ENCODE peak calls at places on chromosomes 16 and 17, in ten cellular contexts. T is osteoblast; L is endodermal cell; C is AG04450; U is transverse colon; X is thoracic aorta; N is CD4-positive, CD25-positive, alpha-beta regulatory T cell; P is CD8-positive, alpha-beta T cell; J is CD8-positive, alpha-beta memory T cell; V is pancreas. Z is an unnamed sample.

GRCh38 chr17:18257268-18257681 is 1.3 kb downstream of the FLII start:
- DNase-seq in N (peak; percentile 20), V (no peak), J (no peak), U (peak; percentile 27), C (no peak), X (no peak), P (no peak), L (peak; percentile 88), T (peak; percentile 93), Z (no peak)

GRCh38 chr16:22369221-22369811 is 5.1 kb downstream of the CDR2 start:
- DNase-seq in T (no peak), N (peak; percentile 73), C (peak; percentile 39), P (no peak), V (no peak), U (no peak), J (no peak), X (no peak), L (no peak), Z (no peak)

GRCh38 chr17:18937981-18938691 is 13.8 kb upstream of the SLC5A10 start:
- DNase-seq in C (no peak), L (no peak), N (no peak), T (no peak), J (no peak), V (no peak), U (no peak), X (no peak), P (no peak), Z (no peak)

GRCh38 chr17:42287305-42288077 is 807 bp upstream of the STAT5A start:
- DNase-seq in T (peak; percentile 95), P (peak; percentile 53), J (peak; percentile 18), V (no peak), N (peak; percentile 75), L (peak; percentile 55), C (no peak), U (peak; percentile 56), X (no peak), Z (peak; percentile 28)

GRCh38 chr16:2853531-2854073 is 4.4 kb downstream of the PRSS22 start:
- DNase-seq in J (no peak), P (no peak), N (no peak), V (no peak), T (peak; percentile 14), U (no peak), C (no peak), X (no peak), L (no peak), Z (no peak)

GRCh38 chr16:2056681-2057407 is 9.1 kb downstream of the TSC2 start:
- DNase-seq in U (no peak), X (no peak), J (no peak), P (no peak), V (peak; percentile 64), N (no peak), L (peak; percentile 74), C (no peak), T (no peak), Z (no peak)

GRCh38 chr16:29974291-29975133 is 844 bp downstream of the TAOK2 start:
- DNase-seq in T (peak; percentile 84), V (peak; percentile 71), J (peak; percentile 18), L (peak; percentile 64), C (no peak), X (no peak), U (peak; percentile 35), N (peak; percentile 46), P (no peak), Z (no peak)

GRCh38 chr16:85220125-85220839 is 108.0 kb upstream of the CIBAR2 start:
- DNase-seq in C (peak; percentile 77), V (peak; percentile 95), P (no peak), L (no peak), T (peak; percentile 95), J (no peak), U (peak; percentile 62), X (no peak), N (no peak), Z (no peak)

GRCh38 chr17:35774499-35774898 is 13.8 kb downstream of the C17orf50 start:
- DNase-seq in U (peak; percentile 76), T (peak; percentile 95), X (peak; percentile 50), L (peak; percentile 60), J (no peak), V (peak; percentile 64), P (no peak), C (no peak), N (no peak), Z (no peak)

GRCh38 chr17:5762191-5762590 is 177.9 kb upstream of the NLRP1 start:
- DNase-seq in U (no peak), N (no peak), J (no peak), X (no peak), T (no peak), P (no peak), L (no peak), V (no peak), C (no peak), Z (no peak)

GRCh38 chr17:4678448-4679026 is 25.4 kb downstream of the PELP1 start:
- DNase-seq in C (peak; percentile 56), X (no peak), P (no peak), T (peak; percentile 92), L (no peak), J (no peak), N (no peak), U (no peak), V (no peak), Z (no peak)

GRCh38 chr16:9334091-9334490 is 242.6 kb downstream of the HAPSTR1 start:
- DNase-seq in J (no peak), X (no peak), U (no peak), T (no peak), P (no peak), C (no peak), V (no peak), N (no peak), L (no peak), Z (no peak)

GRCh38 chr17:39677581-39678339 is 9.5 kb downstream of the PNMT start:
- DNase-seq in C (no peak), U (no peak), P (no peak), N (no peak), V (peak; percentile 59), L (no peak), J (no peak), T (peak; percentile 52), X (peak; percentile 83), Z (no peak)

GRCh38 chr17:17990282-17990681 is 17.6 kb downstream of the DRC3 start:
- DNase-seq in N (no peak), U (no peak), T (no peak), P (no peak), J (no peak), L (peak; percentile 52), C (no peak), X (no peak), V (no peak), Z (no peak)

GRCh38 chr17:82329683-82330321 is 3.8 kb downstream of the SECTM1 start:
- DNase-seq in C (no peak), T (peak; percentile 81), J (no peak), X (no peak), V (peak; percentile 67), N (no peak), P (no peak), L (no peak), U (no peak), Z (no peak)

GRCh38 chr17:82327757-82328140 is 5.8 kb downstream of the SECTM1 start:
- DNase-seq in X (no peak), T (peak; percentile 83), V (no peak), N (no peak), C (no peak), P (no peak), L (no peak), J (no peak), U (no peak), Z (no peak)

GRCh38 chr17:82328994-82329507 is 4.5 kb downstream of the SECTM1 start:
- DNase-seq in L (no peak), V (peak; percentile 58), N (no peak), X (no peak), J (no peak), P (no peak), U (no peak), T (peak; percentile 84), C (no peak), Z (no peak)

GRCh38 chr17:82327289-82327688 is 6.3 kb downstream of the SECTM1 start:
- DNase-seq in L (no peak), C (no peak), X (no peak), T (no peak), N (no peak), J (no peak), P (no peak), U (no peak), V (no peak), Z (no peak)

GRCh38 chr17:82328141-82328993 is 5.2 kb downstream of the SECTM1 start:
- DNase-seq in L (peak; percentile 79), V (peak; percentile 60), N (no peak), X (no peak), T (peak; percentile 90), P (no peak), U (peak; percentile 87), J (no peak), C (no peak), Z (no peak)
- H3K27me3 ChIP-seq in L (peaks cover 31% of the 10 kb centered on the region), V (no peaks in the 10 kb centered on the region), N (no peaks in the 10 kb centered on the region), X (no peaks in the 10 kb centered on the region), T (peaks cover 26% of the 10 kb centered on the region), P (no peaks in the 10 kb centered on the region), U (no peaks in the 10 kb centered on the region), J (no peaks in the 10 kb centered on the region), C (peaks cover 22% of the 10 kb centered on the region), Z (no peaks in the 10 kb centered on the region)

DNA sequence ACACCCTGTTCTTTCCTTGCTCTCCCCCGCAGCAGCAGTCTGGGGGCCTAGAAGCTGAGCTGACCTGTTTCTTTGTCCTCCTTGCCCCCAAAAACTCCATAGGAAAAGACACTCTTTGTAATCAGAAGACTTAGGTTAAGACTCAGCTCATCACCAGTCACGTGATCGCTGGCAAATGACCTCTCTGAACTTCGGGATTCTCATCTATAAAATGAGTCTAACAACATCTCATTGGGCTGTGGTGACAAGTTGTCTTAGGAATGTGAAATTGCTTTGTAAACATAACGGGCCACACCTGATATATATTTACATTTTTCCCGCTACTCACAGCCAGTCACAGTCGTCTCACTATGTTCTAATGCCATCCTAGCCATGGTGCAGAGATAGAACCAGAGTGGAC is 86.0 kb upstream of the LHX1 start:
- DNase-seq in P (no peak), J (no peak), T (no peak), X (no peak), L (no peak), N (no peak), U (no peak), V (no peak), C (no peak), Z (no peak)
- H3K27ac ChIP-seq in P (no peak overlapping the region), J (no peak overlapping the region), T (no peak overlapping the region), X (no peak overlapping the region), L (no peak overlapping the region), N (no peak overlapping the region), U (no peak overlapping the region), V (no peak overlapping the region), C (no peak overlapping the region), Z (no peak overlapping the region)

DNA sequence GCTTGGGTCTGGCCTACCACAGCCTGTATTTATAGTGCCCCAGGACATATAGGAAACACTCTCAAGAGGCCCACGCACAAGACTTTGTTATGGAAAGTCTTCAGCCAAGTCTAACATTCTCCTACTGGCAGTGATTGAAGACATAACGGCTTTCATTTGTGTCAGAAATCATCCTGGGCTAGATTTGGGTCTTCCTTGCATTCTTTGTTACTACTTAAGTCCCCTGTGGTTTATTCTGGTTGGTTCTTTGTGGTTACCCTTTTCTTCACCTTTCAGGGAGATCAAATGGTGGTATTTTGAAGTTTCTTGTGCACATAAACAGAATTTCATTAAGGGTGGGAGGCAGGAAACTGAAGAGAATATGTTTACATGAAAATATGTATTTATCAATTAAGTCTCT is 37.7 kb downstream of the REXO5 start:
- DNase-seq in J (no peak), P (no peak), X (no peak), N (peak; percentile 16), T (no peak), L (no peak), U (no peak), V (no peak), C (no peak), Z (no peak)
- H3K27me3 ChIP-seq in J (no peaks in the 10 kb centered on the region), P (no peaks in the 10 kb centered on the region), X (no peaks in the 10 kb centered on the region), N (no peaks in the 10 kb centered on the region), T (no peaks in the 10 kb centered on the region), L (no peaks in the 10 kb centered on the region), U (no peaks in the 10 kb centered on the region), V (no peaks in the 10 kb centered on the region), C (no peaks in the 10 kb centered on the region), Z (no peaks in the 10 kb centered on the region)

GRCh38 chr16:88966986-88967799 is 9.8 kb downstream of the CBFA2T3 start:
- DNase-seq in N (no peak), C (no peak), T (no peak), L (no peak), X (no peak), P (no peak), U (no peak), J (no peak), V (peak; percentile 38), Z (no peak)
- H3K27ac ChIP-seq in N (no peak overlapping the region), C (no peak overlapping the region), T (no peak overlapping the region), L (no peak overlapping the region), X (no peak overlapping the region), P (no peak overlapping the region), U (no peak overlapping the region), J (no peak overlapping the region), V (no peak overlapping the region), Z (no peak overlapping the region)